ENCODE peak calls at places on chromosome X, in eight cellular contexts. One of them, this sample, is unnamed.

GRCh38 chrX:3026074-3026588 is 15.1 kb upstream of the ARSF start:
- DNase-seq in IMR-90: no peak
- DNase-seq in HFF-Myc: no peak
- DNase-seq in heart right ventricle: no peak
- DNase-seq in foreskin fibroblast: no peak
- DNase-seq in brain microvascular endothelial cell: no peak
- DNase-seq in heart left ventricle: no peak
- DNase-seq in uterus: no peak
- DNase-seq in this sample: no peak

GRCh38 chrX:28126886-28127285 is 145.6 kb upstream of the DCAF8L1 start:
- DNase-seq in brain microvascular endothelial cell: no peak
- DNase-seq in HFF-Myc: no peak
- DNase-seq in heart right ventricle: no peak
- DNase-seq in IMR-90: no peak
- DNase-seq in foreskin fibroblast: no peak
- DNase-seq in uterus: no peak
- DNase-seq in heart left ventricle: no peak
- DNase-seq in this sample: no peak

GRCh38 chrX:110418857-110419249 is 60.2 kb downstream of the RTL9 start:
- DNase-seq in IMR-90: peak
- DNase-seq in brain microvascular endothelial cell: peak
- DNase-seq in HFF-Myc: peak
- DNase-seq in heart right ventricle: no peak
- DNase-seq in foreskin fibroblast: peak
- DNase-seq in heart left ventricle: no peak
- DNase-seq in uterus: no peak
- DNase-seq in this sample: peak

GRCh38 chrX:19750028-19750786 is 137.2 kb downstream of the SH3KBP1 start:
- DNase-seq in HFF-Myc: no peak
- DNase-seq in foreskin fibroblast: no peak
- DNase-seq in uterus: no peak
- DNase-seq in heart right ventricle: no peak
- DNase-seq in brain microvascular endothelial cell: no peak
- DNase-seq in IMR-90: no peak
- DNase-seq in heart left ventricle: no peak
- DNase-seq in this sample: no peak

GRCh38 chrX:55007633-55008032 is 7.5 kb downstream of the APEX2 start:
- DNase-seq in uterus: peak
- DNase-seq in heart left ventricle: peak
- DNase-seq in heart right ventricle: peak
- DNase-seq in IMR-90: peak
- DNase-seq in HFF-Myc: peak
- DNase-seq in brain microvascular endothelial cell: peak
- DNase-seq in foreskin fibroblast: peak
- DNase-seq in this sample: peak

GRCh38 chrX:125444659-125445058 is 125.0 kb downstream of the TEX13C start:
- DNase-seq in heart right ventricle: no peak
- DNase-seq in IMR-90: no peak
- DNase-seq in foreskin fibroblast: no peak
- DNase-seq in uterus: no peak
- DNase-seq in brain microvascular endothelial cell: peak
- DNase-seq in HFF-Myc: no peak
- DNase-seq in heart left ventricle: no peak
- DNase-seq in this sample: no peak

GRCh38 chrX:47629419-47630210 is at the start of gene CFP:
- DNase-seq in IMR-90: no peak
- DNase-seq in heart left ventricle: no peak
- DNase-seq in HFF-Myc: no peak
- DNase-seq in brain microvascular endothelial cell: no peak
- DNase-seq in heart right ventricle: no peak
- DNase-seq in uterus: no peak
- DNase-seq in foreskin fibroblast: no peak
- DNase-seq in this sample: no peak

GRCh38 chrX:136755411-136755810 is 25.3 kb downstream of the ARHGEF6 start:
- DNase-seq in heart right ventricle: no peak
- DNase-seq in IMR-90: no peak
- DNase-seq in brain microvascular endothelial cell: no peak
- DNase-seq in uterus: no peak
- DNase-seq in heart left ventricle: no peak
- DNase-seq in HFF-Myc: no peak
- DNase-seq in foreskin fibroblast: no peak
- DNase-seq in this sample: no peak

GRCh38 chrX:123475068-123475724 is 257.7 kb downstream of the THOC2 start:
- DNase-seq in uterus: no peak
- DNase-seq in brain microvascular endothelial cell: no peak
- DNase-seq in heart right ventricle: no peak
- DNase-seq in HFF-Myc: no peak
- DNase-seq in heart left ventricle: no peak
- DNase-seq in IMR-90: no peak
- DNase-seq in foreskin fibroblast: peak
- DNase-seq in this sample: no peak

GRCh38 chrX:27555514-27555913 is 34.6 kb upstream of the DCAF8L2 start:
- DNase-seq in uterus: no peak
- DNase-seq in heart right ventricle: no peak
- DNase-seq in heart left ventricle: no peak
- DNase-seq in foreskin fibroblast: no peak
- DNase-seq in brain microvascular endothelial cell: no peak
- DNase-seq in IMR-90: peak
- DNase-seq in HFF-Myc: no peak
- DNase-seq in this sample: peak

GRCh38 chrX:130091976-130092522 is 18.2 kb downstream of the ELF4 start:
- DNase-seq in heart right ventricle: no peak
- DNase-seq in uterus: no peak
- DNase-seq in IMR-90: no peak
- DNase-seq in brain microvascular endothelial cell: no peak
- DNase-seq in foreskin fibroblast: no peak
- DNase-seq in HFF-Myc: no peak
- DNase-seq in heart left ventricle: peak
- DNase-seq in this sample: no peak

GRCh38 chrX:20374866-20375530 is 108.3 kb upstream of the RPS6KA3 start:
- DNase-seq in brain microvascular endothelial cell: no peak
- DNase-seq in IMR-90: no peak
- DNase-seq in foreskin fibroblast: no peak
- DNase-seq in HFF-Myc: no peak
- DNase-seq in uterus: no peak
- DNase-seq in heart right ventricle: no peak
- DNase-seq in heart left ventricle: no peak
- DNase-seq in this sample: peak

GRCh38 chrX:47358387-47359065 is 11.9 kb upstream of the ZNF157 start:
- DNase-seq in uterus: no peak
- DNase-seq in HFF-Myc: no peak
- DNase-seq in brain microvascular endothelial cell: no peak
- DNase-seq in heart right ventricle: no peak
- DNase-seq in foreskin fibroblast: no peak
- DNase-seq in heart left ventricle: no peak
- DNase-seq in IMR-90: no peak
- DNase-seq in this sample: no peak

GRCh38 chrX:42778096-42778495 is at the start of gene PPP1R2C:
- DNase-seq in foreskin fibroblast: no peak
- DNase-seq in heart left ventricle: no peak
- DNase-seq in heart right ventricle: no peak
- DNase-seq in IMR-90: no peak
- DNase-seq in uterus: no peak
- DNase-seq in HFF-Myc: no peak
- DNase-seq in brain microvascular endothelial cell: no peak
- DNase-seq in this sample: no peak

GRCh38 chrX:118520206-118520857 is 24.7 kb downstream of the DOCK11 start:
- DNase-seq in brain microvascular endothelial cell: peak
- DNase-seq in heart right ventricle: no peak
- DNase-seq in heart left ventricle: no peak
- DNase-seq in IMR-90: peak
- DNase-seq in uterus: no peak
- DNase-seq in foreskin fibroblast: peak
- DNase-seq in HFF-Myc: no peak
- DNase-seq in this sample: peak

GRCh38 chrX:107738272-107738671 is 37.3 kb downstream of the TSC22D3 start:
- DNase-seq in heart left ventricle: peak
- DNase-seq in brain microvascular endothelial cell: no peak
- DNase-seq in foreskin fibroblast: no peak
- DNase-seq in HFF-Myc: no peak
- DNase-seq in uterus: no peak
- DNase-seq in IMR-90: no peak
- DNase-seq in heart right ventricle: no peak
- DNase-seq in this sample: no peak

GRCh38 chrX:34918091-34918736 is 24.4 kb upstream of the FAM47B start:
- DNase-seq in brain microvascular endothelial cell: peak
- DNase-seq in heart left ventricle: no peak
- DNase-seq in HFF-Myc: no peak
- DNase-seq in uterus: no peak
- DNase-seq in heart right ventricle: no peak
- DNase-seq in IMR-90: peak
- DNase-seq in foreskin fibroblast: peak
- DNase-seq in this sample: peak

GRCh38 chrX:120755066-120755846 is 120.4 kb downstream of the CT47B1 start:
- DNase-seq in HFF-Myc: no peak
- DNase-seq in heart left ventricle: no peak
- DNase-seq in foreskin fibroblast: no peak
- DNase-seq in heart right ventricle: no peak
- DNase-seq in uterus: no peak
- DNase-seq in brain microvascular endothelial cell: no peak
- DNase-seq in IMR-90: no peak
- DNase-seq in this sample: no peak

GRCh38 chrX:128460835-128461234 is 408.6 kb upstream of the ACTRT1 start:
- DNase-seq in heart right ventricle: no peak
- DNase-seq in foreskin fibroblast: no peak
- DNase-seq in HFF-Myc: no peak
- DNase-seq in uterus: no peak
- DNase-seq in heart left ventricle: no peak
- DNase-seq in IMR-90: no peak
- DNase-seq in brain microvascular endothelial cell: no peak
- DNase-seq in this sample: no peak

GRCh38 chrX:140580478-140580877 is 75.6 kb upstream of the SOX3 start:
- DNase-seq in brain microvascular endothelial cell: no peak
- DNase-seq in IMR-90: no peak
- DNase-seq in foreskin fibroblast: no peak
- DNase-seq in heart right ventricle: no peak
- DNase-seq in uterus: no peak
- DNase-seq in HFF-Myc: no peak
- DNase-seq in heart left ventricle: no peak
- DNase-seq in this sample: no peak

GRCh38 chrX:151701071-151701470 is 5.8 kb downstream of the PRRG3 start:
- DNase-seq in heart right ventricle: no peak
- DNase-seq in uterus: no peak
- DNase-seq in HFF-Myc: no peak
- DNase-seq in heart left ventricle: no peak
- DNase-seq in IMR-90: no peak
- DNase-seq in foreskin fibroblast: no peak
- DNase-seq in brain microvascular endothelial cell: no peak
- DNase-seq in this sample: no peak

GRCh38 chrX:106959897-106960296 is 39.7 kb downstream of the CLDN2 start:
- DNase-seq in uterus: no peak
- DNase-seq in IMR-90: peak
- DNase-seq in foreskin fibroblast: peak
- DNase-seq in heart left ventricle: no peak
- DNase-seq in heart right ventricle: no peak
- DNase-seq in HFF-Myc: no peak
- DNase-seq in brain microvascular endothelial cell: peak
- DNase-seq in this sample: peak

GRCh38 chrX:33045882-33046281 is 165.5 kb downstream of the DMD start:
- DNase-seq in IMR-90: no peak
- DNase-seq in brain microvascular endothelial cell: no peak
- DNase-seq in foreskin fibroblast: no peak
- DNase-seq in heart right ventricle: no peak
- DNase-seq in heart left ventricle: no peak
- DNase-seq in uterus: no peak
- DNase-seq in HFF-Myc: no peak
- DNase-seq in this sample: no peak

DNA sequence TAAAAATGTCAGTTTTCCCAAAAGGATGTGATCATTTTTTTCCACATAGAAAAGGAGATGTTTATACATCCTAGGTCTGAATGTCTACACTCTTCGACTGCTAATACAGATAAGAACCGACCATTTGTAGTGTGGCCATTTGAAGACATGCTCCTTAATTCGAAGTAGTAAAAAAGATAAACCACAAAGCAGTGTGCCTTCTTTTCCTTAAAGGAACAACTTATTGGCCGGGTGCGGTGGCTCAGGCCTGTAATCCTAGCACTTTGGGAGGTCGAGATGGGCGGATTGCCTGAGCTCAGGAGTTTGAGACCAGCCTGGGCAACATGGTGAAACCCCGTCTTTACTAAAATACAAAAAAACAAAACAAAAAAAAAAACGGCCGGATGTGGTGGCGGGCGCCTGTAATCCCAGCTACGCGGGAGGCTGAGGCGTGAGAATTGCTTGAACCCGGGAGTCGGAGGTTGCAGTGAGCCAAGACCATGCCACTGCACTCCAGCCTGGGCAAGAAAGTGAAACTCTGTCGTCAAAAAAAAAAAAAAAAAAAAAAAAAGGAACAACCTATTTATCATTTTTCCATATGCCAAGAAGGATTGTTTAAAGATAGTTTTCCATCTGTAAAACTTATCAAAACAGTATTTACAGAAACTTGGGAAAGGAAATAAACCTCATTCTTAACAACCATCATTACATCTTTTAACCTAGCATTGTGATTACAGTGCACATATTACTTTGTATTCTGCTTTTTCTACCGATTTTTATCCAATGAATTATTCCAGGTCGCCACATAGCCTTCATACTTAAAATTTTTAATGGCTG is 2.6 kb downstream of the INTS6L start:
- DNase-seq in brain microvascular endothelial cell: no peak
- DNase-seq in foreskin fibroblast: no peak
- DNase-seq in HFF-Myc: no peak
- DNase-seq in IMR-90: no peak
- DNase-seq in uterus: no peak
- DNase-seq in heart right ventricle: no peak
- DNase-seq in heart left ventricle: no peak
- DNase-seq in this sample: no peak
- H3K4me3 ChIP-seq in brain microvascular endothelial cell: no peak
- H3K4me3 ChIP-seq in foreskin fibroblast: peak
- H3K4me3 ChIP-seq in HFF-Myc: no peak
- H3K4me3 ChIP-seq in IMR-90: no peak
- H3K4me3 ChIP-seq in uterus: no peak
- H3K4me3 ChIP-seq in heart right ventricle: peak
- H3K4me3 ChIP-seq in heart left ventricle: no peak
- H3K4me3 ChIP-seq in this sample: no peak

GRCh38 chrX:149950681-149951080 is 12.4 kb upstream of the EOLA2 start:
- DNase-seq in heart right ventricle: peak
- DNase-seq in foreskin fibroblast: peak
- DNase-seq in IMR-90: peak
- DNase-seq in heart left ventricle: no peak
- DNase-seq in HFF-Myc: peak
- DNase-seq in brain microvascular endothelial cell: peak
- DNase-seq in uterus: no peak
- DNase-seq in this sample: peak
- TF ChIP-seq CTCF in heart right ventricle: no peak
- TF ChIP-seq CTCF in foreskin fibroblast: peak
- TF ChIP-seq CTCF in IMR-90: peak
- TF ChIP-seq CTCF in heart left ventricle: peak
- TF ChIP-seq CTCF in HFF-Myc: peak
- TF ChIP-seq CTCF in brain microvascular endothelial cell: peak
- TF ChIP-seq CTCF in uterus: peak
- TF ChIP-seq CTCF in this sample: peak

GRCh38 chrX:22376369-22376768 is 103.7 kb downstream of the CBLL2 start:
- DNase-seq in brain microvascular endothelial cell: no peak
- DNase-seq in foreskin fibroblast: no peak
- DNase-seq in IMR-90: no peak
- DNase-seq in heart left ventricle: no peak
- DNase-seq in HFF-Myc: no peak
- DNase-seq in uterus: no peak
- DNase-seq in heart right ventricle: no peak
- DNase-seq in this sample: no peak
- H3K4me3 ChIP-seq in brain microvascular endothelial cell: no peak
- H3K4me3 ChIP-seq in foreskin fibroblast: no peak
- H3K4me3 ChIP-seq in IMR-90: no peak
- H3K4me3 ChIP-seq in heart left ventricle: no peak
- H3K4me3 ChIP-seq in HFF-Myc: no peak
- H3K4me3 ChIP-seq in uterus: no peak
- H3K4me3 ChIP-seq in heart right ventricle: no peak
- H3K4me3 ChIP-seq in this sample: no peak

GRCh38 chrX:31279359-31279758 is 207.5 kb upstream of the FTHL17 start:
- DNase-seq in HFF-Myc: peak
- DNase-seq in brain microvascular endothelial cell: peak
- DNase-seq in foreskin fibroblast: peak
- DNase-seq in uterus: no peak
- DNase-seq in IMR-90: peak
- DNase-seq in heart left ventricle: no peak
- DNase-seq in heart right ventricle: no peak
- DNase-seq in this sample: peak
- TF ChIP-seq CTCF in HFF-Myc: peak
- TF ChIP-seq CTCF in brain microvascular endothelial cell: peak
- TF ChIP-seq CTCF in foreskin fibroblast: no peak
- TF ChIP-seq CTCF in uterus: no peak
- TF ChIP-seq CTCF in IMR-90: peak
- TF ChIP-seq CTCF in heart left ventricle: peak
- TF ChIP-seq CTCF in heart right ventricle: no peak
- TF ChIP-seq CTCF in this sample: peak

This sample was measured in cardiac fibroblast.